ENCODE peak calls at places on chromosomes 1 and 21, in five cellular contexts. One of them, this sample, is unnamed.
A peak's percentile ranks its signal among the peaks of the same experiment; 100 is the strongest.

GRCh38 chr1:188061881-188062280 is 1233.1 kb downstream of the PLA2G4A start:
- DNase-seq in transverse colon: no peak
- DNase-seq in K562: no peak
- DNase-seq in ovary: no peak
- DNase-seq in A549: no peak
- DNase-seq in this sample: no peak

GRCh38 chr21:46049890-46050650 is 47.8 kb upstream of the COL6A2 start:
- DNase-seq in K562: no peak
- DNase-seq in A549: no peak
- DNase-seq in ovary: peak; percentile 66
- DNase-seq in transverse colon: no peak
- DNase-seq in this sample: no peak

GRCh38 chr1:15328785-15329480 is 80.8 kb upstream of the EFHD2 start:
- DNase-seq in A549: no peak
- DNase-seq in ovary: peak; percentile 76
- DNase-seq in K562: peak; percentile 62
- DNase-seq in transverse colon: no peak
- DNase-seq in this sample: peak; percentile 63

GRCh38 chr1:154155282-154155681 is 409 bp upstream of the NUP210L start:
- DNase-seq in ovary: peak; percentile 27
- DNase-seq in A549: no peak
- DNase-seq in transverse colon: no peak
- DNase-seq in K562: no peak
- DNase-seq in this sample: no peak

GRCh38 chr1:184982002-184982954 is 8.0 kb upstream of the NIBAN1 start:
- DNase-seq in K562: peak; percentile 63
- DNase-seq in A549: peak; percentile 32
- DNase-seq in ovary: peak; percentile 22
- DNase-seq in transverse colon: peak; percentile 82
- DNase-seq in this sample: peak; percentile 82

GRCh38 chr1:64112281-64112680 is 91.1 kb upstream of the UBE2U start:
- DNase-seq in ovary: no peak
- DNase-seq in K562: no peak
- DNase-seq in transverse colon: no peak
- DNase-seq in A549: no peak
- DNase-seq in this sample: no peak

GRCh38 chr1:234324668-234325225 is 48.5 kb upstream of the COA6 start:
- DNase-seq in transverse colon: no peak
- DNase-seq in A549: no peak
- DNase-seq in ovary: no peak
- DNase-seq in K562: no peak
- DNase-seq in this sample: no peak

GRCh38 chr1:167208624-167208976 is 12.1 kb upstream of the POU2F1 start:
- DNase-seq in K562: no peak
- DNase-seq in transverse colon: no peak
- DNase-seq in A549: no peak
- DNase-seq in ovary: no peak
- DNase-seq in this sample: no peak

GRCh38 chr1:15158506-15159165 is 5.1 kb downstream of the TMEM51 start:
- DNase-seq in ovary: no peak
- DNase-seq in transverse colon: no peak
- DNase-seq in A549: peak; percentile 35
- DNase-seq in K562: no peak
- DNase-seq in this sample: no peak

GRCh38 chr1:155125946-155126493 is 1.7 kb upstream of the EFNA1 start:
- DNase-seq in A549: no peak
- DNase-seq in K562: no peak
- DNase-seq in ovary: peak; percentile 68
- DNase-seq in transverse colon: peak; percentile 94
- DNase-seq in this sample: peak; percentile 91

GRCh38 chr1:47996406-47997226 is 569 bp downstream of the TRABD2B start:
- DNase-seq in transverse colon: no peak
- DNase-seq in ovary: peak; percentile 41
- DNase-seq in A549: peak; percentile 15
- DNase-seq in K562: no peak
- DNase-seq in this sample: no peak
- TF ChIP-seq CTCF in transverse colon: no peak
- TF ChIP-seq CTCF in ovary: no peak
- TF ChIP-seq CTCF in A549: no peak
- TF ChIP-seq CTCF in K562: no peak
- TF ChIP-seq CTCF in this sample: no peak

GRCh38 chr1:26169201-26169600 is 438 bp upstream of the C1orf232 start:
- DNase-seq in ovary: no peak
- DNase-seq in A549: no peak
- DNase-seq in K562: peak; percentile 8
- DNase-seq in transverse colon: no peak
- DNase-seq in this sample: no peak
- TF ChIP-seq EP300 in ovary: no peak
- TF ChIP-seq EP300 in A549: no peak
- TF ChIP-seq EP300 in K562: no peak
- TF ChIP-seq EP300 in transverse colon: no peak
- TF ChIP-seq EP300 in this sample: no peak

DNA sequence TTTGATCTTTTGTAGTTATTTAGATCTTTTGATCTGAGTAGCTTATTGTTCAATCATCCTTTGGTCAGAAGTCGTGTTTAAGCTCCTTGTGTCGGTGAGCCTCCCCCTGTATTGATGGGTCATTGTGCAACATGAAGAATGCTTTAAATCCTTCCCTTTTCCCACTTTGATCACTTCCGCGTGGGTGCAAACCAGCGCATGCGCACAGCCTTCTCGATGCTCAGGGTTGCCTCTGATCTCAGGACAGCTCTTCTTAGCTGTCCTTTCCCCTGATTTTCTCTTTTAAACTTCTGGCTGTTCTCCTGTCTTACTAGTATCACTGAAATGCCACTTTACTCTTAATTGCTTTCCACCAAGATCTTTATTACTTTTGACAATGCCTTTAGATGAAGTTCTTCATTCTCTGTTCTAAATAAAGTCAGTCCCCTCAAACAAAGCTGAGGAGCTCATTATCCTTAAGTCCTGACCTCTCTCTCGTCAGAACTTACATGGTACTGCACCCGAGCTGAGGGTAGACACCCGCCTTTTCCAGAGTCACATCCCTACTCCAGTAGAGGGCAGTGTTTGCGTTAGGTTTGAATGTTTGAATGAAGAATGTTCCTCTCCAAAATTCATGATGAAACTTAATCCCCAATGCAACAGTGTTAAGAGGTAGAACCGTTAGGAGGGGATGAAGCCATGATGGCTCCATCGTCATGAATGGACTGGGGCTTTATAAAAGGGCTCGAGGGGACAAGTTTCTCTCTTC is 547.9 kb upstream of the TMPRSS15 start:
- DNase-seq in transverse colon: peak; percentile 24
- DNase-seq in A549: no peak
- DNase-seq in K562: no peak
- DNase-seq in ovary: no peak
- DNase-seq in this sample: no peak
- TF ChIP-seq CTCF in transverse colon: peak; percentile 40
- TF ChIP-seq CTCF in A549: no peak
- TF ChIP-seq CTCF in K562: peak; percentile 32
- TF ChIP-seq CTCF in ovary: no peak
- TF ChIP-seq CTCF in this sample: no peak

DNA sequence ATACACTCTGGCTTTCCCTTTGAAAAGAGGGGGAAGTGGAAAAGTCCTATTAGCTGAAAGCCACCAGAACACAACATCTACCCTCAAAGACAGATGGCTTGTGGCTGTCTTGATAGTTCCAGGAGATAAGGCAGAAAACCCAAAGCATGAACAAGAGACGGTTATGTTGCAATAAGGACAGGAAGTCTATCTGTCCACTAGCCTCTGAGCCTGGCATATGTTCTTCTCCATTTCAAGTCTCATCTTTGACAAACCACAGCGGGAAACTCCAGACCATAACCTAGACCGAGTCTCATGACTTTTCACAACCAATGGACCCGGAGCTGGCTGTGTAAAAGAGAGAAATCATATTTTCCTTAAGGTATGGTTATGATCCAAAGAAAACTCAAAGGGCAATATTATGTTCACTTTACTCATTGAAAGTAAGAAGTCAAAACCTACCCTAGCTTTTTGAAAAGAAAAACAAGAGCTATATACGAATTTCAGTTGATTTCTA is 33.8 kb downstream of the DUSP10 start:
- DNase-seq in K562: peak; percentile 51
- DNase-seq in transverse colon: no peak
- DNase-seq in ovary: no peak
- DNase-seq in A549: no peak
- DNase-seq in this sample: no peak
- TF ChIP-seq EP300 in K562: peak; percentile 99
- TF ChIP-seq EP300 in transverse colon: no peak
- TF ChIP-seq EP300 in ovary: no peak
- TF ChIP-seq EP300 in A549: no peak
- TF ChIP-seq EP300 in this sample: no peak

DNA sequence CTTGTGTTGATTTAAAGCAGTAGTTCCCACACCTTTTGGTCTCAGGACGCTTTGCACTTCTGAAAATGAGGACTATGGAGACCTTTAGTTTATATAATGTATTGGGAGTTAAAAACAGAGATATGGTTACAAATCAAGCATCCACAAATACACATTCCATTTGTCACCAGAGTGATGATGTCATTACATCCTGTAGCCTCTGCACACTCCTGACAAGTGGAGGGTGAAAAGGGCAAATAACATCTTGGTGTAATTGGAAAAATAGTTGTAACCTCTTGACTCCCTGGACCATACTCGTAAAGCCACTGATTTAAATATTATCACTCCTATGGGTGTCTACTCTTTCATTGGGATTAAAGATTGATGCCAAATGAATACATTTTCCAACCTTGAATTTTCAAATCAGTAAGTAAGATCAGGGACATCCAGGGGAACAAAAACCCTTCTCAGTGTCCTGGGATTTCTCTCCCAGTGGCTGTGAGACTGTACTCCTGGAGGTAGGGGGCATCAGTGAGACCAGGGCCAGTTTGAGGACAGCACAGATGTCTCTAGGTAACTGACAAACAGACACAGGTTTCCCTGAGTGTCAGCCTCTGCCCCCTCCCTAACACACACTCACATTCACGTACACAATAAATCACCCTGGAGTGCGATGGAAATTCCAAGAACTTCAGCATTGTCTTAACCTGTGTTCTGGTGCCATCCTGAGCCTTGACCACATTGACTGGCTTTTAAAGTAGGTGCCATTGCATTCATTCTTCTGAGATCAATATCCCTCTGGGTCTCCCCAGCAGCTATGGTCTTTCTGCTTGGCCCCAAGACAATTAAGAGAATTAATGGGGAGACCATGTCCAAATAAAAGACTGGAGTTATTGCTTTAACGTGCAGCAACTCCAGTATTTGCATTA is 63.0 kb downstream of the NR5A2 start:
- DNase-seq in ovary: no peak
- DNase-seq in K562: no peak
- DNase-seq in A549: peak; percentile 25
- DNase-seq in transverse colon: no peak
- DNase-seq in this sample: no peak
- TF ChIP-seq CTCF in ovary: no peak
- TF ChIP-seq CTCF in K562: peak; percentile 55
- TF ChIP-seq CTCF in A549: peak; percentile 48
- TF ChIP-seq CTCF in transverse colon: no peak
- TF ChIP-seq CTCF in this sample: no peak

DNA sequence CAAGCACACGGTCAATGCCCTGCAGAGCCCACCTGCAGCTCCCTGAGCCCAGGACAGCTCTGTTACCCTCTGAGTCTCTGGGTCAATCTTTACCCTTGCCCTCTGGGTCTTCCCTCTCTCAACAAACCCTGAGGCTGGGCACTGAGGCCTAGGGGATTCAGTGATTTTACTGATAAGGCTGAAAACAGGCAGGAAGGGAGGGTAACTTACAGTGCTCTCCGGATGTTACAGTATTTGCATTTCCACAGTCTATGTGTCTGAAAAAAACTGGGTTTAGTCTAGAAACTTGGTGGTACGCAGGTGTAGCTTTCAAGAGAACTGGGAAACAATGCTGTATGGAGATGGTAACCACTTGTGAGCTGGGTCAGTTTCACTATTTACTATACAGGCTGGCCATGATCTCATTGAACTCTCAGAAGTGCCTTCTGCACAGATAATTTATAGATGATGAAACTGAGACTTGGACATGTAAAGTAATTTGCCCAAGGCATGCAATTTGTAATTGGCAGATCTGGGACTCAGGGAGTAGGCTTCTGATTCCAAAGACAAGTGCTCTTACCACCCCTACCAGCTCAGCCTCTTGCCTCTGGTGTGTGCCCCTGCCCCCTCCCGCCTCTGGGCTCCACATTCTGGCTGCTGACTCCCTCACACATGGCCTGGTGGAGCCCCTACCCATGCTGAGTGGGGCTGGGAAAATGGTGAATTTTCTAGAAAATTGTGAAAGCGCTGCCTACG is 48.8 kb downstream of the TENT5C start:
- DNase-seq in ovary: no peak
- DNase-seq in K562: no peak
- DNase-seq in A549: no peak
- DNase-seq in transverse colon: no peak
- DNase-seq in this sample: no peak
- TF ChIP-seq EP300 in ovary: no peak
- TF ChIP-seq EP300 in K562: no peak
- TF ChIP-seq EP300 in A549: no peak
- TF ChIP-seq EP300 in transverse colon: no peak
- TF ChIP-seq EP300 in this sample: no peak

GRCh38 chr1:223684488-223684792 is 18.9 kb upstream of the CAPN8 start:
- DNase-seq in transverse colon: no peak
- DNase-seq in K562: no peak
- DNase-seq in A549: no peak
- DNase-seq in ovary: no peak
- DNase-seq in this sample: no peak
- TF ChIP-seq CTCF in transverse colon: no peak
- TF ChIP-seq CTCF in K562: no peak
- TF ChIP-seq CTCF in A549: no peak
- TF ChIP-seq CTCF in ovary: no peak
- TF ChIP-seq CTCF in this sample: no peak